ENCODE peak calls at places on chromosome 15, in nine cellular contexts. L is mammary epithelial cell, R is osteoblast, J is fibroblast of lung, G is IMR-90, V is GM23248, Y is MM.1S, C is K562, M is neuronal stem cell. Z is an unnamed sample. For H3K9me3, the result is how much of the 10 kb centered on the place peaks cover.

GRCh38 chr15:62783303-62783957 is 259.1 kb upstream of the TPM1 start:
- DNase-seq in L (peak), R (peak), J (peak), G (peak), V (peak), Y (no peak), C (no peak), M (no peak), Z (no peak)

GRCh38 chr15:73387507-73388255 is 18.9 kb upstream of the HCN4 start:
- DNase-seq in L (no peak), R (no peak), J (peak), G (peak), V (peak), Y (no peak), C (no peak), M (no peak), Z (no peak)

GRCh38 chr15:45457215-45457614 is 65.3 kb downstream of the SLC30A4 start:
- DNase-seq in L (peak), R (no peak), J (no peak), G (no peak), V (peak), Y (no peak), C (no peak), M (no peak), Z (no peak)

GRCh38 chr15:99224372-99224771 is 25.0 kb downstream of the TTC23 start:
- DNase-seq in L (no peak), R (no peak), J (no peak), G (no peak), V (no peak), Y (no peak), C (no peak), M (no peak), Z (no peak)

GRCh38 chr15:39788800-39789565 is 6.3 kb upstream of the FSIP1 start:
- DNase-seq in L (no peak), R (peak), J (peak), G (peak), V (peak), Y (no peak), C (no peak), M (no peak), Z (no peak)

GRCh38 chr15:64865998-64866520 is 24.3 kb downstream of the PLEKHO2 start:
- DNase-seq in L (peak), R (peak), J (peak), G (peak), V (peak), Y (no peak), C (no peak), M (no peak), Z (no peak)

GRCh38 chr15:98787190-98787589 is 138.9 kb downstream of the IGF1R start:
- DNase-seq in L (no peak), R (no peak), J (no peak), G (no peak), V (peak), Y (no peak), C (no peak), M (no peak), Z (no peak)

GRCh38 chr15:73988075-73988969 is 3.8 kb downstream of the STOML1 start:
- DNase-seq in L (peak), R (no peak), J (no peak), G (peak), V (peak), Y (no peak), C (no peak), M (no peak), Z (no peak)

GRCh38 chr15:78365931-78366330 is 25.8 kb downstream of the CRABP1 start:
- DNase-seq in L (no peak), R (no peak), J (no peak), G (no peak), V (peak), Y (no peak), C (no peak), M (no peak), Z (no peak)

GRCh38 chr15:77504310-77504709 is 83.6 kb downstream of the HMG20A start:
- DNase-seq in L (no peak), R (peak), J (no peak), G (no peak), V (no peak), Y (no peak), C (no peak), M (no peak), Z (peak)

GRCh38 chr15:90184786-90185704 is 16.1 kb upstream of the SEMA4B start:
- DNase-seq in L (peak), R (peak), J (peak), G (no peak), V (peak), Y (peak), C (peak), M (peak), Z (peak)

GRCh38 chr15:98428253-98428989 is 219.9 kb upstream of the IGF1R start:
- DNase-seq in L (peak), R (peak), J (peak), G (peak), V (peak), Y (peak), C (peak), M (peak), Z (no peak)

GRCh38 chr15:42723068-42723467 is 13.9 kb downstream of the CDAN1 start:
- DNase-seq in L (no peak), R (no peak), J (peak), G (no peak), V (peak), Y (no peak), C (no peak), M (no peak), Z (no peak)

GRCh38 chr15:47787875-47788274 is 70.6 kb downstream of the SEMA6D start:
- DNase-seq in L (no peak), R (no peak), J (no peak), G (no peak), V (no peak), Y (no peak), C (no peak), M (no peak), Z (no peak)

GRCh38 chr15:85793641-85794597 is 806 bp downstream of the KLHL25 start:
- DNase-seq in L (peak), R (peak), J (no peak), G (peak), V (peak), Y (peak), C (no peak), M (peak), Z (peak)

GRCh38 chr15:58486564-58486963 is 54.8 kb downstream of the LIPC start:
- DNase-seq in L (no peak), R (no peak), J (no peak), G (no peak), V (no peak), Y (no peak), C (no peak), M (no peak), Z (no peak)

GRCh38 chr15:89755701-89756100 is 4.7 kb upstream of the MESP1 start:
- DNase-seq in L (no peak), R (no peak), J (no peak), G (no peak), V (no peak), Y (no peak), C (no peak), M (no peak), Z (no peak)

GRCh38 chr15:57153140-57153539 is 223.2 kb upstream of the CGNL1 start:
- DNase-seq in L (no peak), R (no peak), J (peak), G (peak), V (no peak), Y (no peak), C (no peak), M (no peak), Z (no peak)

GRCh38 chr15:52440414-52440813 is 88.3 kb downstream of the MYO5A start:
- DNase-seq in L (peak), R (peak), J (no peak), G (peak), V (peak), Y (no peak), C (no peak), M (no peak), Z (no peak)

GRCh38 chr15:63035977-63036376 is 6.6 kb upstream of the TPM1 start:
- DNase-seq in L (no peak), R (no peak), J (no peak), G (no peak), V (no peak), Y (no peak), C (no peak), M (no peak), Z (no peak)

GRCh38 chr15:41609123-41609522 is 50.1 kb downstream of the TYRO3 start:
- DNase-seq in L (no peak), R (no peak), J (no peak), G (no peak), V (no peak), Y (no peak), C (no peak), M (no peak), Z (no peak)

GRCh38 chr15:41610048-41610447 is 50.2 kb upstream of the MGA start:
- DNase-seq in L (no peak), R (no peak), J (no peak), G (no peak), V (no peak), Y (no peak), C (no peak), M (no peak), Z (no peak)

GRCh38 chr15:41605566-41605965 is 46.6 kb downstream of the TYRO3 start:
- DNase-seq in L (no peak), R (no peak), J (no peak), G (no peak), V (no peak), Y (no peak), C (no peak), M (no peak), Z (no peak)

GRCh38 chr15:41603941-41604660 is 45.1 kb downstream of the TYRO3 start:
- DNase-seq in L (peak), R (peak), J (peak), G (peak), V (peak), Y (peak), C (peak), M (peak), Z (peak)

DNA sequence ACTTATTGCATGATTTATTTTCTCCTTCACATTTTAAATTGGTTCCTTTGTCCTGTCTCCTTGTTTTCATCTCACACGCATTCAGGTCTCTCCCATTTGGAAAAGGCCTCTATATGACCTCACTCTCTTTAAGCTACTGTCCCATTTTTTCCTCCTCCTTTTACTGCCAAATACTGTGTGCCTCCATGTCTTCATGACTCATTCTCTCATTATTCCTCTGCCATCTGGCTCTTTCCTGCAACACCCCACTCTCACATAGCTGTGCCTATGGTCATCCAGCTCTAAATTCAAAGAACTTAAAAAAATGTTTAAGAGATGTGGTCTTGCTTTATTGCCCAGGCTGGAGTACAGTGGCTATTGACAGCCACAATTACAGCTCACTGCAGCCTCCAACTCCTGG is 48.0 kb downstream of the TYRO3 start:
- DNase-seq in L (peak), R (peak), J (peak), G (peak), V (peak), Y (no peak), C (no peak), M (no peak), Z (no peak)
- H3K4me2 ChIP-seq in L (no peak), R (no peak), J (no peak), G (no peak), V (peak), Y (no peak), C (no peak), M (no peak), Z (no peak)

GRCh38 chr15:76338555-76339301 is 2.2 kb downstream of the ISL2 start:
- DNase-seq in L (no peak), R (peak), J (no peak), G (no peak), V (no peak), Y (no peak), C (no peak), M (no peak), Z (peak)

GRCh38 chr15:76341366-76342045 is 4.9 kb downstream of the ISL2 start:
- DNase-seq in L (no peak), R (peak), J (no peak), G (no peak), V (no peak), Y (no peak), C (no peak), M (no peak), Z (no peak)

GRCh38 chr15:76340802-76341365 is 4.3 kb downstream of the ISL2 start:
- DNase-seq in L (no peak), R (peak), J (no peak), G (no peak), V (peak), Y (peak), C (no peak), M (no peak), Z (no peak)

GRCh38 chr15:76339302-76340197 is 3.0 kb downstream of the ISL2 start:
- DNase-seq in L (no peak), R (peak), J (peak), G (no peak), V (peak), Y (no peak), C (no peak), M (peak), Z (peak)

DNA sequence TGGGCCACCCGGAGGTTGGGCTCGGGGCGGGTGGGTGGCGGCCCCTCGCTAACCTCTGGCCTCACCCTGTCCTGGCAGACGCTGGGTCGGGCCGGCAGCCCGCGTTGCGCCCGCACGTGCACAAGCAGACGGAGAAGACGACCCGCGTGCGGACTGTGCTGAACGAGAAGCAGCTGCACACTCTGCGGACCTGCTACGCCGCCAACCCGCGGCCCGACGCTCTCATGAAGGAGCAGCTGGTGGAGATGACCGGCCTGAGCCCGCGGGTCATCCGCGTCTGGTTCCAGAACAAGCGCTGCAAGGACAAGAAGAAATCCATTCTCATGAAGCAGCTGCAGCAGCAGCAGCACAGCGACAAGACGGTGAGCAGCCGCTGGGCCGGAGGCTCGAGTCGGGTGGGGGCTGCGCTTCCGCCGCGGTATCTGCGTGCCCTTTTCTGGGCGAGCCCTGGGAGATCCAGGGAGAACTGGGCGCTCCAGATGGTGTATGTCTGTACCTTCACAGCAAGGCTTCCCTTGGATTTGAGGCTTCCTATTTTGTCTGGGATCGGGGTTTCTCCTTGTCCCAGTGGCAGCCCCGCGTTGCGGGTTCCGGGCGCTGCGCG is 3.7 kb downstream of the ISL2 start:
- DNase-seq in L (peak), R (peak), J (peak), G (no peak), V (peak), Y (peak), C (no peak), M (peak), Z (no peak)
- H2AFZ ChIP-seq in L (peak), R (no peak), J (no peak), G (peak), V (peak), Y (peak), C (no peak), M (peak), Z (no peak)

GRCh38 chr15:25242957-25243799 is 195.6 kb downstream of the UBE3A start:
- DNase-seq in L (no peak), R (peak), J (no peak), G (no peak), V (no peak), Y (no peak), C (no peak), M (no peak), Z (no peak)
- H3K9me3 ChIP-seq in L (half or more), R (under half), J (under half), G (half or more), V (under half), Y (under half), C (under half), M (under half), Z (under half)

GRCh38 chr15:37574985-37575384 is 359.5 kb upstream of the TMCO5A start:
- DNase-seq in L (no peak), R (no peak), J (no peak), G (no peak), V (no peak), Y (no peak), C (no peak), M (no peak), Z (no peak)
- H3K4me2 ChIP-seq in L (no peak), R (no peak), J (no peak), G (no peak), V (no peak), Y (no peak), C (no peak), M (no peak), Z (no peak)

DNA sequence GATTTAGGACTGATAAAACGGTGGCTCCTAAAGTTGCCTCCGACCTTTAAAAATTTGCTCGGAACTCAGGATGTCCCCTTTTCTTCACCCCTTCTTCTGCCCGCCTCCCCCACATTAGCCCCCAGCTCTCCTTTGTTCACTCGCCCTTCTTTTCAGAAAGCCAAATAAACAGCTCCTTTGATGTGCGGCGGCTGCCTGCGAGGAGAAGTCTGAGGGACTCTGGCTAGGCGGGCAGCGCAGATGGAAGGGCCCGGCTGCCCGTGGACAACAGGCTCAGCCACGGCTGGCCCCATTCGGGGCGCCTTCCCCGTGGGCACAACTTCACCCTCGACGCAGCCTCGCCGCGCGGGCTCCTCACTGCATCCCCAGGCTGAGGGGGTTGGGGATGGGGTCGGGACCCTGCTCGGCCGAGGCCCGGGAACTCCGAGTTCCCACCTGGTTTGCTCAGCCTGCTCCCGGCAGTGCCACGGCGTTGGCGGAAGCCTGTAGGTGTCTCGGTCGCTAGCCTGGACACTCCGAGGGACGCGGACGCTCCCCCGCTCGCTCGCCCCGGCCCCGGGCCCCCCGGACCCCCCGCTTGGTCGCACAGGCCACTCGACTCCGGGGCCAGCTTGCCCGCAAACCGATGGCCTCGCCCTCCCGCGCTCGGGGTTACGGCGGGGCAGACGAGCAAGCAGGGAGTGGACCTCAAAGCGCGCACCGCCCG is 897 bp upstream of the TLE3 start:
- DNase-seq in L (peak), R (peak), J (peak), G (no peak), V (peak), Y (peak), C (peak), M (peak), Z (peak)
- H2AFZ ChIP-seq in L (peak), R (peak), J (peak), G (peak), V (peak), Y (peak), C (peak), M (peak), Z (no peak)

DNA sequence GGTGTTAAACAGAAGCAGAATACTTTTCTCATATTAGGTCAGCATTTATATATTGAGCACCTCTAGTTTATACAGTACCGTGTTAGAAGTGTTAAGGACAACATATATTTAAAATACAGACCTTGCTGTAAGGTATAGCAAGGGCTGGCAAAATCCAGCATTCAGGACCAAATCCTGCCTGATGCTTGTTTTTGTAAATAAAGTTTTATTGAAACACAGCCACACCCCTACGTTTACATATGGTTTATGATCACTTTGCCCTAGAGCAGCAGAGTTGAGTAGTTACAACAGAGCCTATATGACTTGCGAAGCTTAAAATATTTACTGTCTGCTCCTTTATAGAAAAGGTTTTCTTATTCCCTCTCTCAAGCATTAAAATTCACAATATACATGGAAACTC is 877.3 kb downstream of the MCTP2 start:
- DNase-seq in L (no peak), R (no peak), J (no peak), G (no peak), V (no peak), Y (no peak), C (no peak), M (no peak), Z (no peak)
- H3K9me3 ChIP-seq in L (under half), R (under half), J (under half), G (under half), V (under half), Y (under half), C (under half), M (under half), Z (under half)

GRCh38 chr15:28995721-28996120 is 109.9 kb downstream of the APBA2 start:
- DNase-seq in L (no peak), R (no peak), J (no peak), G (no peak), V (no peak), Y (no peak), C (no peak), M (no peak), Z (no peak)
- H3K4me2 ChIP-seq in L (no peak), R (no peak), J (no peak), G (no peak), V (no peak), Y (no peak), C (no peak), M (no peak), Z (no peak)

GRCh38 chr15:66838671-66839239 is 136.7 kb downstream of the SMAD6 start:
- DNase-seq in L (no peak), R (peak), J (peak), G (peak), V (peak), Y (no peak), C (peak), M (no peak), Z (peak)

GRCh38 chr15:66835558-66835878 is 133.5 kb downstream of the SMAD6 start:
- DNase-seq in L (no peak), R (no peak), J (peak), G (peak), V (peak), Y (no peak), C (no peak), M (no peak), Z (peak)

GRCh38 chr15:66838202-66838601 is 136.2 kb downstream of the SMAD6 start:
- DNase-seq in L (no peak), R (no peak), J (no peak), G (no peak), V (no peak), Y (no peak), C (no peak), M (no peak), Z (no peak)

GRCh38 chr15:66834863-66835557 is 133.0 kb downstream of the SMAD6 start:
- DNase-seq in L (no peak), R (no peak), J (no peak), G (no peak), V (no peak), Y (no peak), C (no peak), M (peak), Z (no peak)

GRCh38 chr15:66836476-66837030 is 134.5 kb downstream of the SMAD6 start:
- DNase-seq in L (no peak), R (no peak), J (no peak), G (no peak), V (no peak), Y (no peak), C (no peak), M (no peak), Z (no peak)
- H2AFZ ChIP-seq in L (no peak), R (no peak), J (no peak), G (peak), V (no peak), Y (no peak), C (peak), M (no peak), Z (no peak)

GRCh38 chr15:25333049-25333448 is 105.8 kb downstream of the UBE3A start:
- DNase-seq in L (no peak), R (no peak), J (no peak), G (no peak), V (no peak), Y (no peak), C (no peak), M (no peak), Z (no peak)
- H3K9me3 ChIP-seq in L (under half), R (under half), J (under half), G (under half), V (under half), Y (under half), C (under half), M (under half), Z (under half)

DNA sequence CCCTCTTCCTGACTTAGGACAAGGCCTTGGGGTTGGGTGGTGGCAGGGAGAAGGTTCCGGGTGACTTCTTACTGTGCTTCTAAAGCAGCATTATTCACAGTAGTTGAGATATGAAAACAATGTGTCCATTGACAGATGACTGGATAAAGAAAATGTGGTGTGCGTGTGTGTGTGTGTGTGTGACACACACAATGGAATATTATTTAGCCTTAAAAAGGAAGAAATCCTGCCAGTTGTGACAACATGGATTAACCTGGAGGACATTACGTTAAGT is 128.1 kb upstream of the RASGRP1 start:
- DNase-seq in L (no peak), R (no peak), J (no peak), G (no peak), V (no peak), Y (no peak), C (no peak), M (no peak), Z (no peak)
- H3K4me2 ChIP-seq in L (no peak), R (no peak), J (no peak), G (no peak), V (no peak), Y (no peak), C (no peak), M (no peak), Z (no peak)